ENCODE peak calls at places on chromosomes 4 and X, in seven cellular contexts. H, Q, A, Y, I, S and J are unnamed samples.

GRCh38 chr4:6878451-6879059 is 31.1 kb upstream of the TBC1D14 start:
- DNase-seq in H (no peak), Q (no peak), A (no peak), Y (no peak), I (no peak), S (no peak), J (no peak)

GRCh38 chr4:146059865-146060264 is 115.7 kb upstream of the LSM6 start:
- DNase-seq in H (no peak), Q (no peak), A (no peak), Y (no peak), I (no peak), S (no peak), J (no peak)

GRCh38 chrX:120358687-120359086 is 3.2 kb upstream of the ATP1B4 start:
- DNase-seq in H (no peak), Q (no peak), A (peak), Y (peak), I (no peak), S (peak), J (peak)

GRCh38 chrX:119488749-119489148 is 20.5 kb downstream of the SLC25A5 start:
- DNase-seq in H (peak), Q (no peak), A (peak), Y (peak), I (peak), S (peak), J (peak)

GRCh38 chr4:118981839-118982381 is 93.3 kb downstream of the SYNPO2 start:
- DNase-seq in H (peak), Q (peak), A (peak), Y (peak), I (peak), S (peak), J (peak)

GRCh38 chr4:163681208-163681821 is 186.8 kb downstream of the TMA16 start:
- DNase-seq in H (no peak), Q (peak), A (no peak), Y (no peak), I (peak), S (no peak), J (peak)

GRCh38 chr4:183443609-183444148 is 757 bp upstream of the CDKN2AIP start:
- DNase-seq in H (peak), Q (peak), A (peak), Y (peak), I (peak), S (peak), J (no peak)

GRCh38 chr4:141636771-141637460 is 533 bp downstream of the IL15 start:
- DNase-seq in H (no peak), Q (no peak), A (peak), Y (peak), I (no peak), S (peak), J (peak)